ENCODE peak calls at places on chromosomes 5 and 9, in seven cellular contexts. C, N, H, R, Y, G and I are unnamed samples.

GRCh38 chr5:19771174-19771835 is 216.7 kb downstream of the CDH18 start:
- DNase-seq in Y (no peak), R (no peak), H (no peak), C (no peak), G (no peak), N (no peak), I (no peak)

GRCh38 chr5:132429451-132430440 is 60.2 kb downstream of the SLC22A5 start:
- DNase-seq in R (no peak), N (peak), G (no peak), Y (no peak), C (no peak), H (no peak), I (no peak)

GRCh38 chr9:126088336-126088735 is 238.3 kb upstream of the MVB12B start:
- DNase-seq in N (no peak), G (no peak), C (no peak), H (no peak), R (no peak), Y (no peak), I (no peak)

GRCh38 chr9:12666813-12667212 is 26.4 kb upstream of the TYRP1 start:
- DNase-seq in H (no peak), G (no peak), R (no peak), Y (no peak), C (no peak), N (peak), I (no peak)

GRCh38 chr5:35771839-35772238 is 84.9 kb upstream of the IL7R start:
- DNase-seq in Y (no peak), C (no peak), G (no peak), H (no peak), R (no peak), N (no peak), I (no peak)

GRCh38 chr9:3750311-3750710 is 224.5 kb upstream of the RFX3 start:
- DNase-seq in N (no peak), G (no peak), R (no peak), H (no peak), Y (no peak), C (no peak), I (no peak)

GRCh38 chr5:121940741-121941140 is 21.0 kb upstream of the SRFBP1 start:
- DNase-seq in N (no peak), C (no peak), G (no peak), Y (no peak), H (no peak), R (no peak), I (no peak)

GRCh38 chr5:115859378-115859777 is 17.6 kb downstream of the AP3S1 start:
- DNase-seq in H (no peak), G (no peak), N (no peak), R (no peak), C (no peak), Y (no peak), I (no peak)

GRCh38 chr9:127166651-127167524 is 44.5 kb upstream of the ANGPTL2 start:
- DNase-seq in N (no peak), Y (no peak), C (peak), R (no peak), H (peak), G (peak), I (no peak)

GRCh38 chr9:6930827-6931226 is 173.1 kb downstream of the KDM4C start:
- DNase-seq in N (no peak), Y (no peak), R (no peak), H (no peak), C (no peak), G (no peak), I (no peak)

GRCh38 chr9:72871685-72872084 is 81.2 kb downstream of the ALDH1A1 start:
- DNase-seq in R (no peak), H (no peak), C (peak), G (no peak), N (peak), Y (no peak), I (peak)

GRCh38 chr5:164600166-164600715 is 1094.8 kb downstream of the MAT2B start:
- DNase-seq in N (no peak), G (no peak), Y (no peak), R (no peak), C (no peak), H (no peak), I (no peak)

DNA sequence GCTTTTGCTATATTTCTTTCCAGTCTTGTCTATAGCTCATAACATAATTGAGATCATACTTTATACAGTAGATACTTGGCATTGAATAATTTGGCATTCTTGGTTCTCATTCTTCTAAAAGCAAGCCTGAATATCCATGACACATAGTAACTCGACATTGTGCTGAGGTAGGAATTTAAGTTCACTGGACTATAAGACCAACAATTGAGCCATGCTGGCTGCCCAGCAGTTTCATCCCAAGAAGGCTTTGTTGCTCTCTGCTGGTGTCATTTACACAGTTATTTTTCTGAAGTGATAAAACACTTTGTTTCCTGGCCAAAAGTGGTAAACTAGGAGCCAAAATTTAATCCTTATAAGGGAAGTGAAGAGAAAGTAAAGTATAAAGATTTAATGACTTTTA is 192.0 kb downstream of the ADAMTSL1 start:
- DNase-seq in N (no peak), Y (no peak), C (no peak), H (no peak), R (no peak), G (no peak), I (no peak)
- TF ChIP-seq JUND in N (no peak), Y (no peak), C (no peak), H (no peak), R (no peak), G (no peak), I (no peak)

DNA sequence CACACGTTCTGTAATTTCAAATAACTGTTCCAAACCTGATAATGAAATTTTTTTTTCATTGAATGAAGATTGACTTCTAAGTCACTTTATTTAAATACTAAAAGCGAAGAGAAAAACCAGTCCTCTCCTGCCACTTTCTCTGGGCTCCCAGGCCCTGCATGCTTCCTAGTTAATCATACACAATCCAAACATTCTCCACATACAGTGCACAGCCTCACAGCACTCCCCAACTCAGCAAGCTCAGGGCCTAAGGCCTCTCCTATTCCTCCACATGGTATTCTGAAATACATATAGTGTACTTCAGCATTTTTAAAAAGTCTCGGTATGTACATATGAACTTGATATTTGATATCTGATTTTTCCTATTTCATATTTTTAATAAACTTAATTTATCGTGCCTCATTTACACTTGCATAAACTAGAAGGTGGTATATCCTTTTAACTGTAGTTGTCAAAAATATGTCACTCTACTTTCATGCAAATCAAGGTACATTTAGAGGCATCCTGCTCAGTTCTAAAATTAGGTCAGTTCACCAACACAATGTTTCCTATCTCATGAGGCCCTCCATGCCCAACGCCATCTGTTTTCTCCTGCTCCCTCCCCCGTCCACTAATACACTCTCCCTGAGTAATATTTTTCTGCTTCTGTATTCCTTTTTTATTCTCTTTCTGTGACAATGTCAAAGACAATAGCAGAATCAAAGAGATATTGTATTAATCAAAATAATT is 206.7 kb downstream of the ARRDC3 start:
- DNase-seq in C (no peak), G (no peak), R (no peak), H (no peak), N (no peak), Y (no peak), I (no peak)
- TF ChIP-seq JUND in C (no peak), G (no peak), R (no peak), H (no peak), N (no peak), Y (no peak), I (no peak)

GRCh38 chr5:14158890-14159666 is 15.9 kb downstream of the TRIO start:
- DNase-seq in G (no peak), R (no peak), Y (no peak), C (no peak), H (no peak), N (no peak), I (no peak)

GRCh38 chr5:14155075-14155474 is 11.9 kb downstream of the TRIO start:
- DNase-seq in G (no peak), R (no peak), Y (no peak), N (no peak), C (no peak), H (no peak), I (no peak)

GRCh38 chr5:14157494-14157782 is 14.3 kb downstream of the TRIO start:
- DNase-seq in G (no peak), Y (no peak), R (no peak), H (no peak), C (no peak), N (no peak), I (no peak)

GRCh38 chr5:14155730-14156129 is 12.6 kb downstream of the TRIO start:
- DNase-seq in Y (no peak), C (no peak), N (no peak), H (no peak), G (no peak), R (no peak), I (no peak)

DNA sequence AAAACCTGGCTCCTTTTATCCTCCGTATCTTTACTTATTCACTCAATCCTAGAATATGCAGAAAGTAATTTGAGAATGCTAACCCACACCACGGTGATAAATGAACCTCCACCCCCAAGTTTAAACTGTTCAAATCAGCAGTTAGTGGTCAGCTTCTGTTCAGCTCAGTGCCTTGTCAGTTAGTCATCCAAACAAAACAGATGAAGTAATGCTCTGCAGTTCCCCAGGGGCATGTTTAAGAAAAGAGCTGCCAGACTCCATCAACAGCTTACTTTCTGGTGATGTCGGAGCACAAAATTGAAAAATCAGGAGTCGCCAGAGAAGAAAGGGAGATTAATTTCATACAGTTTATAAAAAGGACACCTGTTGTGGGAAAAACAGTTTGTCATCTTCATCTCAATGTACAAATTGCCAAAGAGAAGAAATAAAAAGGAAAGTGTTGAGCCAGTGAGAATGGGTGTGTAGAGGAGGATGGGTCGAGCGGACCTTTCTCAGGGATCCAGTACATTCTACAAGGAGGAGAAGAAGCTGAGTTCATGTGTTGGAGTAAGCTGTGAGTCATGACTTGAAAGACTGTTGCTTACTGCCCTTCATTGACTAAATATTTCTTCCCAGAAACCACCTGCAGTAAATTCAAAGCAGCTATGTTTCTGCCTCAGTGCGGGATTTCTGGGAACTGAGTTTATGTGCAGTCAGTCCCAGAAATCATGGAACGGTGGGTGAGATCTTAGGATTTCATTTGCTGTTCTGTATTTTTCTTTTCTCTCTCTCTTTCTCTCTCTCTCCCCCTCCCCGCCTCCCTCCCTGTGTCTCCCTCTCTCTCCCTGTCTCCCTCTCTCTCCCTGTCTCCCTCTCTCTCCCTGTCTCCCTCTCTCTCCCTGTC is 13.7 kb downstream of the TRIO start:
- DNase-seq in Y (no peak), H (peak), R (peak), C (peak), N (peak), G (no peak), I (peak)
- TF ChIP-seq JUND in Y (no peak), H (peak), R (peak), C (peak), N (no peak), G (no peak), I (no peak)

GRCh38 chr9:133331221-133331620 is 4.8 kb downstream of the SURF6 start:
- DNase-seq in G (no peak), Y (no peak), C (no peak), H (no peak), N (no peak), R (no peak), I (no peak)

GRCh38 chr9:133331641-133332380 is 4.2 kb downstream of the SURF6 start:
- DNase-seq in C (no peak), N (no peak), G (no peak), H (no peak), Y (no peak), R (no peak), I (no peak)

GRCh38 chr9:133333011-133333410 is 3.0 kb downstream of the SURF6 start:
- DNase-seq in C (no peak), Y (no peak), N (no peak), G (no peak), R (no peak), H (no peak), I (no peak)

GRCh38 chr9:133333566-133333965 is 2.4 kb downstream of the SURF6 start:
- DNase-seq in R (no peak), C (no peak), N (no peak), Y (no peak), G (peak), H (no peak), I (no peak)

DNA sequence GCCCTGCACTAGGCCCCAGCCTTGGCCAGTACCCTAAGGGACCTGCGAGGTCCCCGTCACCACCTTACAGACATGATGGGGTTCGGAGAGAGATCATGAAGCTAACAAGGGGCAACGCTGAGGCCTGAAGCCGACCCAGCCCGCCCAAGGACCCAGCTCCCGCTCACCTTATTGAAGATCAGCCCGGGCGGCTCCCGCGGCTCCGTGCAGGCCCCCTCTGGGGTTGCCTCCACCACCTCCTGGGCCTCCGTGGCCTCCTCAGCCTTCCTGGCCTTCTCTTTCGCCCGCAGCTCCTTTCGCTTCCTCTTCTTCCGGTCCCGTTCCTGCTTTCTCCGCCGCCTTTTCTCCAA is 3.6 kb downstream of the SURF6 start:
- DNase-seq in H (no peak), N (no peak), R (no peak), G (no peak), C (no peak), Y (no peak), I (no peak)
- TF ChIP-seq JUND in H (no peak), N (no peak), R (no peak), G (no peak), C (no peak), Y (no peak), I (no peak)

GRCh38 chr9:133777111-133777791 is 39.1 kb upstream of the SARDH start:
- DNase-seq in R (no peak), C (no peak), N (no peak), G (no peak), Y (no peak), H (no peak), I (no peak)
- TF ChIP-seq JUND in R (no peak), C (no peak), N (no peak), G (no peak), Y (no peak), H (no peak), I (no peak)

GRCh38 chr9:133708770-133709611 is 29.2 kb downstream of the SARDH start:
- DNase-seq in R (no peak), C (no peak), G (peak), H (peak), Y (no peak), N (no peak), I (no peak)
- TF ChIP-seq JUND in R (no peak), C (no peak), G (no peak), H (no peak), Y (no peak), N (no peak), I (no peak)

DNA sequence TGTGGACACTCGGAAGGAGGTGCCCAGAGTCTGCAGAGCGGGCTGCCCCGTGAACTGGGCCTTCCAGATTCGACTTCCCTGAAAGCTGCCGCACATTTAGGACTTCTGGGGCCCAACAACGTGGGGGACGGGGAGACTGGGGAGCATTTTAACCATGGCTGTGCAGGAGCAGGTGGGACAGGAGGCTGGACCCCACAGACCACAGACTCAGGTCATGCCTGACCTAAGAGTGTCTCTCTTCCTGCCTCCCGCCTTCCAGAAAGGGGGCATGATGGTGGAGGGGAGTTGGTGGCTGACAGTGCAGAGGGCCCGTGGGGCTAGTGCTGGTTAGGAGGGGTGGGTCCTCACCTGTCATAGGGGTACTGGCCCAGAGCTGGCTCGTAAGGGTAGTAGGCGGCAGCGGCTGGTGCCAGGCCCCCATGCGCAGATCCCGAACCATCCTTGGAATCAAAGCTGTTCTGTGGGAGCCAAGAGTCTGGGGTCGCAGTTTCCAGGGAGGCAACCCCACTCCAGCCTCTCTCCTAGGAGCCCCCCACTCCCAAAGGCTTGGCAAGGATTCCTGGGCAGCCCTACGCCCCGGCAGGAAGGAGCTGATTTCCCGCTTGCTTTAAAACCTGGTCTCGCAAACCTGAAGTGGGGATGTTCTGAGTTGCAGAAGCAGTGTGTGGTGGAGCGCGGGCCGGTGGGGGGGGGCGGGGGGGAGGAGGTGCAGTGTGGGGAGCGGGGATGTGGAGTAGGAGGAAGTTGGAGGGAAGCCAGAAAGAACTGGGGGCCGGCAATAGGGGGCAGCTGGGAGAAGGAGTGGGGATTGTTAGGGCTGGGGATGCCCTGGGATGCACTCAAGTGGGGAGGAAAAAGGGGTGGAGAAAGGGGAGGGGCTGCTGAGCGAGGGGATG is 2.1 kb downstream of the IRX4 start:
- DNase-seq in G (no peak), C (no peak), N (no peak), R (no peak), H (no peak), Y (no peak), I (no peak)
- TF ChIP-seq JUND in G (no peak), C (no peak), N (no peak), R (no peak), H (no peak), Y (no peak), I (no peak)

GRCh38 chr9:108271646-108272349 is 584.0 kb downstream of the ACTL7B start:
- DNase-seq in Y (no peak), G (no peak), N (peak), R (no peak), H (no peak), C (no peak), I (peak)
- TF ChIP-seq JUND in Y (no peak), G (no peak), N (no peak), R (no peak), H (no peak), C (no peak), I (no peak)